ENCODE peak calls at places on chromosomes 1 and 21, in eight cellular contexts. V is stimulated activated CD4-positive, alpha-beta T cell treated with anti-CD3 and anti-CD28 coated beads, Interleukin-12 subunit alpha, Interleukin-12 subunit beta, amount 100 ng/mL, for 24 hours; R is AML-193; X is activated CD8-positive, alpha-beta memory T cell treated with anti-CD3 and anti-CD28 coated beads, Interleukin-2, amount 50 U/mL, for 4 hours; G is AG09309; D is stimulated activated CD8-positive, alpha-beta memory T cell treated with anti-CD3 and anti-CD28 coated beads, Interleukin-4, amount 100 ng/mL, for 4 hours; L is NCI-H748 treated with DMSO at 0.1 percent for 48 hours; E is posterior cingulate gyrus. C is an unnamed sample.

GRCh38 chr1:43405876-43406234 is 16.2 kb downstream of the SZT2 start:
- DNase-seq in V (no peak), R (no peak), X (no peak), G (no peak), D (no peak), L (no peak), E (no peak), C (no peak)

GRCh38 chr1:183834568-183834967 is 29.6 kb downstream of the RGL1 start:
- DNase-seq in V (no peak), R (no peak), X (no peak), G (no peak), D (no peak), L (no peak), E (peak), C (no peak)

GRCh38 chr1:11920239-11920903 is 5.9 kb downstream of the KIAA2013 start:
- DNase-seq in V (no peak), R (no peak), X (no peak), G (no peak), D (no peak), L (no peak), E (peak), C (no peak)

GRCh38 chr1:21547876-21548275 is 38.7 kb downstream of the ALPL start:
- DNase-seq in V (no peak), R (no peak), X (no peak), G (no peak), D (no peak), L (no peak), E (peak), C (no peak)

GRCh38 chr1:47881505-47882442 is 115.4 kb downstream of the TRABD2B start:
- DNase-seq in V (no peak), R (no peak), X (no peak), G (no peak), D (no peak), L (no peak), E (no peak), C (no peak)

GRCh38 chr1:84721152-84721551 is 30.9 kb upstream of the SSX2IP start:
- DNase-seq in V (no peak), R (no peak), X (no peak), G (peak), D (no peak), L (no peak), E (no peak), C (no peak)

GRCh38 chr1:40078512-40079333 is 18.3 kb downstream of the PPT1 start:
- DNase-seq in V (no peak), R (peak), X (peak), G (no peak), D (peak), L (peak), E (no peak), C (peak)

GRCh38 chr1:25054526-25054925 is 124.5 kb upstream of the RUNX3 start:
- DNase-seq in V (no peak), R (no peak), X (peak), G (no peak), D (no peak), L (no peak), E (peak), C (no peak)

GRCh38 chr21:27057997-27058396 is 91.1 kb upstream of the ADAMTS5 start:
- DNase-seq in V (no peak), R (no peak), X (no peak), G (no peak), D (no peak), L (no peak), E (no peak), C (no peak)

GRCh38 chr1:117413412-117413811 is 46.2 kb downstream of the MAN1A2 start:
- DNase-seq in V (no peak), R (no peak), X (no peak), G (no peak), D (no peak), L (no peak), E (no peak), C (no peak)

GRCh38 chr1:109846148-109846547 is 64.5 kb upstream of the CSF1 start:
- DNase-seq in V (no peak), R (no peak), X (no peak), G (no peak), D (no peak), L (no peak), E (no peak), C (no peak)

GRCh38 chr21:38988211-38989096 is 182.7 kb downstream of the ETS2 start:
- DNase-seq in V (no peak), R (no peak), X (no peak), G (no peak), D (no peak), L (no peak), E (no peak), C (no peak)

GRCh38 chr21:39051561-39051949 is 131.7 kb downstream of the PSMG1 start:
- DNase-seq in V (no peak), R (no peak), X (no peak), G (peak), D (no peak), L (no peak), E (no peak), C (no peak)

GRCh38 chr1:92408825-92409224 is 77.9 kb downstream of the GFI1 start:
- DNase-seq in V (no peak), R (no peak), X (no peak), G (no peak), D (no peak), L (no peak), E (no peak), C (no peak)

GRCh38 chr1:177847843-177848242 is 122.0 kb downstream of the SEC16B start:
- DNase-seq in V (no peak), R (no peak), X (no peak), G (peak), D (no peak), L (no peak), E (no peak), C (no peak)

C was measured in effector CD8-positive, alpha-beta T cell.